ENCODE peak calls at places on chromosomes 4 and X, in four cellular contexts. M is tibial nerve, S is cardiac muscle cell, O is cardiac fibroblast. K is an unnamed sample.

GRCh38 chrX:120361906-120362305 is at the start of gene ATP1B4:
- DNase-seq in O (no peak), S (no peak), M (no peak), K (no peak)

GRCh38 chr4:121583396-121583795 is 113.4 kb downstream of the ANXA5 start:
- DNase-seq in S (no peak), O (no peak), M (no peak), K (no peak)

GRCh38 chr4:139669335-139669734 is 3.7 kb downstream of the MGST2 start:
- DNase-seq in O (no peak), M (no peak), S (no peak), K (no peak)

GRCh38 chr4:90695411-90695810 is 568.2 kb downstream of the CCSER1 start:
- DNase-seq in S (no peak), M (no peak), O (no peak), K (no peak)

GRCh38 chrX:48045410-48046311 is 25.8 kb downstream of the ZNF630 start:
- DNase-seq in O (peak; percentile 68), M (no peak), S (no peak), K (no peak)

GRCh38 chrX:149003863-149004660 is 501.0 kb downstream of the IDS start:
- DNase-seq in S (peak; percentile 3), O (peak; percentile 11), M (no peak), K (no peak)

GRCh38 chr4:52945982-52946381 is 83.9 kb downstream of the RASL11B start:
- DNase-seq in M (no peak), O (no peak), S (no peak), K (no peak)

GRCh38 chr4:13285336-13285735 is 198.8 kb downstream of the RAB28 start:
- DNase-seq in S (no peak), M (no peak), O (peak; percentile 48), K (no peak)

GRCh38 chr4:576245-576821 is at the start of gene TMEM271:
- DNase-seq in O (no peak), M (no peak), S (no peak), K (no peak)

GRCh38 chrX:356385-357034 is 30.2 kb downstream of the PPP2R3B start:
- DNase-seq in M (no peak), S (no peak), O (no peak), K (peak; percentile 26)

GRCh38 chrX:358651-359143 is 28.0 kb downstream of the PPP2R3B start:
- DNase-seq in O (no peak), S (no peak), M (no peak), K (no peak)

GRCh38 chrX:355329-356050 is 31.2 kb downstream of the PPP2R3B start:
- DNase-seq in O (no peak), M (no peak), S (no peak), K (no peak)

GRCh38 chrX:357035-357692 is 29.5 kb downstream of the PPP2R3B start:
- DNase-seq in S (no peak), M (no peak), O (no peak), K (no peak)

DNA sequence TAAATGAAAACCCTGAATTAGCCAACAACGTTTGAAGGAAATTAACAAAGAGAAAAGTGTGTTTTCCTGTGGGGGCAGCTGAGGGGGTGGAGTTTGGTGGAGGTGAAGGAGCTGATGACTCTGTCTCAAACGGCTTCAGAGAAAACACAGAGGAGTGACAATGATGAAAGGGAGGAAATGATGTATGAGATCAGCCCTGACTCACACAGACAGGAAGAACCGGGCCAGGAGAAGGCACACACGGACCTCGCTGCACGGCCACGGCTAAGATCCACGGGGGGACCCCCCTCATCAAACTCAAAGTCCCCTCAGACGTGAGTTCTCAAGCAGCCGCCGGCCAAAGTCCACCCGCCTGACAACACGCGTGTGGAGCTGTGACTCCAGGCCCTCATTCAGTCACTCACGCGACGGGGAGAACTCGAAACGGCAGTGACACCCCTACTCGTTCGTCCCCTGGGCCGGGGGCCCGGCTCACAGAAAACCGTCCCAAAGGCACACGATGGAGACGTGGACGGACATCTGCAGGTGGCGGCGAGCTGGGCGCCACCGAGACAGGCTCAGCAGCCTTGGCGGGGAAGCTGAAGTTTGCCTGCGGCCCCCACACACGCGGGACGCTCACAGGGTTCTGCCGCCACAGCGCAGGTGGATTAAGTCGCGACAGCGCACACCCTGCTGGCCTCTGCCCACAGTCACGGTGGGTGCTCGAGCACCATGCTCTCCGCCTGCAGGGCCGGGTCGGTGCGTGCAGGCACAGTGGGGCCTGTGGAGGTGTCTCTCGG is 28.8 kb downstream of the PPP2R3B start:
- DNase-seq in M (no peak), O (peak; percentile 79), S (no peak), K (peak; percentile 10)
- TF ChIP-seq CTCF in M (no peak), O (no peak), S (no peak), K (no peak)

DNA sequence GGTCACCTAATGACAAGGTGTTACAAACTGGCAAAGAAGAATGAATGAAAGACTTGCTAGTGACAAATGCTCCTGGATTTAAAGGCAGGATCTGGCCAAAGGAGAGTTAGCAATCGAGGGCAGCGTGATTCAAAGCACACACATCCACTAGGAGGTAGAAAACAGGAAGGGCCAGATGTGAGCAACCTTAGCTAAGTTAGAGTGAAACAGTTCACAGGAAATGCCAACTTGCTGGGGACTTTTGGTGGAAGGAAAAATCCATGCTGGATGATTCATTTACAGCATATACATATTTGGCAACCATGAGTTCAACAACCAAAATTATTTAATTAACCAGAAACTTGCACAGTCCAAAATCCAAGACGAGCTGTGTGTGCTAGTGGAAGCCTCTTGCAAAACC is 276.9 kb downstream of the PTTG2 start:
- DNase-seq in M (no peak), O (peak; percentile 86), S (no peak), K (no peak)
- TF ChIP-seq CTCF in M (no peak), O (peak; percentile 12), S (peak; percentile 6), K (no peak)

GRCh38 chr4:186497043-186497442 is 58.3 kb downstream of the MTNR1A start:
- DNase-seq in S (no peak), M (no peak), O (no peak), K (no peak)
- TF ChIP-seq CTCF in S (no peak), M (no peak), O (no peak), K (no peak)

GRCh38 chr4:38857354-38858096 is 908 bp upstream of the TLR6 start:
- DNase-seq in S (no peak), M (no peak), O (peak; percentile 95), K (peak; percentile 83)

GRCh38 chr4:38856046-38856445 is 571 bp downstream of the TLR6 start:
- DNase-seq in M (no peak), O (no peak), S (no peak), K (no peak)

GRCh38 chr4:38858097-38858420 is 1.4 kb upstream of the TLR6 start:
- DNase-seq in M (no peak), S (no peak), O (no peak), K (no peak)

GRCh38 chr4:38856524-38857337 is at the start of gene TLR6:
- DNase-seq in O (peak; percentile 83), M (no peak), S (peak; percentile 68), K (no peak)

GRCh38 chr4:38855466-38855865 is 1.2 kb downstream of the TLR6 start:
- DNase-seq in M (no peak), O (no peak), S (no peak), K (no peak)
- TF ChIP-seq CTCF in M (no peak), O (no peak), S (no peak), K (no peak)

DNA sequence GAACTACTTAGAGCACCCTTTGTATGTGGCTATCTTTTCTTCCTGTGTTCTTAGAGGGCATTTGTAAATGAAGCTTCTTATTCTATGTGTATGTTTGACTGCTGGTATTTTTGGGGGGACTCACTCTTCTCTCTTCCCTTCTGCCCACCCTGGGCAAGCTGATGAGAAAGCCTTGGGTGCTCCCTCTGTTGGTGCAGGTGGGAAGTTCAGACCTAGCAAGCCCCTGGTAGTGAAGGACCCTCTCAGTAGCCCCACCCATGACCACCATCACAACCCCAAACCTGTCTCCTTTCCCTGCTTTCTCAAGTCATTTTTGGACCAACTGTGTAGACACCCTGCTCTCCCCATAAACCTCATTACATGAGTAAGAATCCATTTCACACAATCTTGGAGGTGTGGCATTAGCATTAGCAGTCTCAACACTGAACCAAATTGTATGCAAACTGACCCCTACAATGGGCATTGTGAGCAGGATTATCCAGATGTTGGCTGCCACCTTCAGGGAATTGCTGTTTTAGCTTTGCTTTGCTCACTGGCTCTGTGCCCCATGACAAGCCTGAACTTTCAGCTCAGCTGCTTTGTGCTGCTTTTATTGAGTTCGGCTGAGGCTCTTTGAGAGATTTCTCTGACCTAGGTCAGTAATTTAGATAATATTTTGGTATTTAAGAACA is 27.9 kb downstream of the TRIM61 start:
- DNase-seq in M (no peak), O (no peak), S (no peak), K (no peak)
- TF ChIP-seq CTCF in M (no peak), O (no peak), S (peak; percentile 9), K (peak; percentile 35)

GRCh38 chr4:21512351-21512750 is 436.2 kb downstream of the KCNIP4 start:
- DNase-seq in S (peak; percentile 73), O (peak; percentile 68), M (no peak), K (no peak)
- TF ChIP-seq CTCF in S (peak; percentile 36), O (peak; percentile 35), M (no peak), K (peak; percentile 52)

K was measured in kidney epithelial cell.